ENCODE peak calls at places on chromosomes 6 and 20, in eight cellular contexts. D is KG1, K is colonic mucosa, B is glutamatergic neuron, W is SK-N-DZ, G is NCI-H510A, O is EL, F is substantia nigra. R is an unnamed sample.

GRCh38 chr6:111978826-111979225 is 75.1 kb upstream of the CCN6 start:
- DNase-seq in F (no peak), D (no peak), G (no peak), W (no peak), B (no peak), K (no peak), O (peak; percentile 60), R (no peak)

GRCh38 chr6:25670793-25671513 is 18.9 kb downstream of the SCGN start:
- DNase-seq in D (no peak), W (no peak), B (no peak), K (no peak), O (no peak), F (no peak), G (no peak), R (no peak)

GRCh38 chr6:141846639-141847038 is 286.1 kb upstream of the GJE1 start:
- DNase-seq in W (no peak), F (no peak), K (no peak), O (no peak), G (no peak), D (no peak), B (no peak), R (no peak)

GRCh38 chr6:13375360-13375878 is 47.1 kb upstream of the TBC1D7 start:
- DNase-seq in W (no peak), G (no peak), B (no peak), D (no peak), O (no peak), F (no peak), K (no peak), R (no peak)

GRCh38 chr20:23367770-23368169 is 5.8 kb downstream of the GZF1 start:
- DNase-seq in K (no peak), B (no peak), G (no peak), D (no peak), W (no peak), O (peak; percentile 35), F (no peak), R (no peak)

GRCh38 chr6:129251669-129252376 is 368.9 kb downstream of the LAMA2 start:
- DNase-seq in F (no peak), W (peak; percentile 66), O (peak; percentile 72), B (peak; percentile 32), G (no peak), K (peak; percentile 89), D (peak; percentile 12), R (peak; percentile 63)

GRCh38 chr6:88119769-88120168 is 46.4 kb downstream of the CNR1 start:
- DNase-seq in O (no peak), B (no peak), K (no peak), F (no peak), D (no peak), W (no peak), G (no peak), R (no peak)

GRCh38 chr20:32972181-32973076 is 31.8 kb downstream of the SUN5 start:
- DNase-seq in F (no peak), G (no peak), B (no peak), D (peak; percentile 74), W (no peak), K (peak; percentile 42), O (no peak), R (peak; percentile 22)

GRCh38 chr6:13383280-13384163 is 55.2 kb upstream of the TBC1D7 start:
- DNase-seq in O (no peak), B (no peak), D (no peak), G (no peak), W (no peak), K (no peak), F (no peak), R (no peak)

GRCh38 chr6:159691963-159692287 is 1.1 kb downstream of the SOD2 start:
- DNase-seq in W (no peak), G (no peak), D (no peak), B (no peak), K (no peak), F (no peak), O (no peak), R (no peak)

GRCh38 chr6:138227316-138227781 is 9.1 kb upstream of the PBOV1 start:
- DNase-seq in F (no peak), O (no peak), D (no peak), B (no peak), G (peak; percentile 75), W (no peak), K (peak; percentile 44), R (no peak)

GRCh38 chr6:109526905-109527628 is 44.0 kb upstream of the ZBTB24 start:
- DNase-seq in B (peak; percentile 28), O (peak; percentile 70), D (peak; percentile 55), K (peak; percentile 31), G (no peak), F (no peak), W (peak; percentile 72), R (peak; percentile 78)

GRCh38 chr6:138973481-138974140 is 14.4 kb downstream of the REPS1 start:
- DNase-seq in K (no peak), W (no peak), G (no peak), D (no peak), F (no peak), O (peak; percentile 84), B (no peak), R (no peak)

GRCh38 chr6:2839195-2839981 is 2.3 kb downstream of the SERPINB1 start:
- DNase-seq in F (no peak), D (no peak), O (peak; percentile 80), K (no peak), G (no peak), B (no peak), W (no peak), R (no peak)

GRCh38 chr6:82988904-82989303 is 76.7 kb downstream of the UBE3D start:
- DNase-seq in G (no peak), D (no peak), B (no peak), W (peak; percentile 39), F (no peak), K (no peak), O (peak; percentile 27), R (no peak)

GRCh38 chr6:153018355-153018754 is 15.8 kb upstream of the MTRF1L start:
- DNase-seq in O (no peak), G (no peak), D (no peak), F (no peak), K (no peak), W (no peak), B (no peak), R (no peak)

GRCh38 chr6:22610127-22610526 is 40.8 kb downstream of the HDGFL1 start:
- DNase-seq in B (no peak), G (no peak), F (no peak), K (no peak), D (no peak), W (no peak), O (no peak), R (no peak)

GRCh38 chr20:57851786-57852185 is 142.0 kb upstream of the PMEPA1 start:
- DNase-seq in D (no peak), K (no peak), O (no peak), B (no peak), F (no peak), W (no peak), G (no peak), R (no peak)

GRCh38 chr20:63854069-63854765 is 7.1 kb upstream of the ABHD16B start:
- DNase-seq in B (no peak), W (no peak), F (no peak), D (no peak), K (peak; percentile 23), G (no peak), O (no peak), R (no peak)

GRCh38 chr6:14824835-14825223 is 421.0 kb upstream of the JARID2 start:
- DNase-seq in K (peak; percentile 32), F (no peak), G (no peak), W (no peak), O (no peak), B (no peak), D (no peak), R (no peak)

GRCh38 chr20:49750611-49751396 is 37.1 kb upstream of the B4GALT5 start:
- DNase-seq in D (no peak), K (no peak), W (no peak), F (no peak), B (no peak), O (peak; percentile 22), G (no peak), R (no peak)

GRCh38 chr6:70838907-70839285 is 118.0 kb downstream of the B3GAT2 start:
- DNase-seq in O (no peak), W (no peak), F (no peak), D (no peak), G (no peak), K (no peak), B (no peak), R (no peak)

GRCh38 chr6:160226118-160226541 is 32.5 kb downstream of the SLC22A2 start:
- DNase-seq in K (no peak), O (no peak), G (no peak), W (no peak), B (no peak), D (no peak), F (no peak), R (no peak)

GRCh38 chr6:150775400-150775799 is 90.1 kb upstream of the MTHFD1L start:
- DNase-seq in F (no peak), B (no peak), D (no peak), O (no peak), K (no peak), G (no peak), W (no peak), R (no peak)

GRCh38 chr20:33387177-33387576 is 14.1 kb downstream of the CDK5RAP1 start:
- DNase-seq in K (no peak), W (no peak), F (no peak), B (no peak), D (no peak), G (no peak), O (peak; percentile 71), R (no peak)

GRCh38 chr6:156933201-156934053 is 156.2 kb downstream of the ARID1B start:
- DNase-seq in F (no peak), W (no peak), G (peak; percentile 26), K (peak; percentile 83), B (no peak), O (no peak), D (no peak), R (peak; percentile 66)

GRCh38 chr6:155075938-155076337 is 80.8 kb downstream of the TIAM2 start:
- DNase-seq in G (no peak), D (no peak), W (no peak), O (no peak), K (no peak), B (no peak), F (no peak), R (no peak)

GRCh38 chr6:152184573-152185157 is 377.2 kb downstream of the ESR1 start:
- DNase-seq in W (no peak), G (no peak), B (no peak), F (no peak), D (no peak), K (no peak), O (peak; percentile 32), R (no peak)

GRCh38 chr6:160679402-160679769 is 15.3 kb upstream of the LPA start:
- DNase-seq in W (no peak), B (peak; percentile 77), K (no peak), O (no peak), F (no peak), G (no peak), D (no peak), R (no peak)

GRCh38 chr20:32763202-32763999 is 1.2 kb downstream of the DNMT3B start:
- DNase-seq in G (peak; percentile 40), W (no peak), D (no peak), K (no peak), F (no peak), O (no peak), B (peak; percentile 48), R (peak; percentile 57)

GRCh38 chr6:149990672-149991402 is 27.1 kb downstream of the ULBP1 start:
- DNase-seq in K (no peak), O (no peak), W (no peak), D (no peak), B (peak; percentile 46), F (no peak), G (no peak), R (peak; percentile 61)

GRCh38 chr6:166489301-166490155 is 97.0 kb downstream of the RAMACL start:
- DNase-seq in W (no peak), O (no peak), B (no peak), G (no peak), F (no peak), D (no peak), K (no peak), R (no peak)

GRCh38 chr6:42313941-42314570 is 96.4 kb upstream of the MRPS10 start:
- DNase-seq in D (no peak), W (no peak), G (no peak), K (no peak), B (no peak), O (peak; percentile 67), F (no peak), R (no peak)

R was measured in D341Med.